ENCODE peak calls at places on chromosome 20, in eight cellular contexts. Y, I, M, V, B, T, G and D are unnamed samples.

GRCh38 chr20:17832236-17832635 is 132.5 kb downstream of the BANF2 start:
- DNase-seq in Y (no peak), I (no peak), M (no peak), V (no peak), B (no peak), T (no peak), G (no peak), D (no peak)

GRCh38 chr20:50196896-50197295 is 6.3 kb downstream of the CEBPB start:
- DNase-seq in Y (no peak), I (no peak), M (no peak), V (no peak), B (no peak), T (no peak), G (no peak), D (no peak)

GRCh38 chr20:50580016-50580747 is 70.0 kb downstream of the PTPN1 start:
- DNase-seq in Y (peak), I (peak), M (no peak), V (peak), B (peak), T (peak), G (no peak), D (peak)

GRCh38 chr20:34980543-34981213 is 25.0 kb downstream of the MYH7B start:
- DNase-seq in Y (no peak), I (no peak), M (no peak), V (no peak), B (no peak), T (no peak), G (peak), D (peak)

GRCh38 chr20:31602779-31603441 is 2.2 kb upstream of the ID1 start:
- DNase-seq in Y (peak), I (no peak), M (no peak), V (no peak), B (peak), T (no peak), G (no peak), D (peak)

GRCh38 chr20:35742741-35743523 is 872 bp upstream of the RBM39 start:
- DNase-seq in Y (peak), I (no peak), M (no peak), V (no peak), B (peak), T (no peak), G (no peak), D (peak)

GRCh38 chr20:25126630-25127029 is 44.7 kb upstream of the VSX1 start:
- DNase-seq in Y (no peak), I (no peak), M (no peak), V (no peak), B (no peak), T (no peak), G (no peak), D (no peak)

GRCh38 chr20:50635676-50636600 is 55.4 kb downstream of the RIPOR3 start:
- DNase-seq in Y (peak), I (peak), M (no peak), V (no peak), B (peak), T (peak), G (peak), D (peak)

GRCh38 chr20:41261260-41261659 is 56.3 kb downstream of the ZHX3 start:
- DNase-seq in Y (peak), I (no peak), M (no peak), V (no peak), B (no peak), T (no peak), G (no peak), D (no peak)

GRCh38 chr20:53664121-53664520 is 70.5 kb upstream of the ZNF217 start:
- DNase-seq in Y (no peak), I (no peak), M (no peak), V (no peak), B (no peak), T (no peak), G (no peak), D (no peak)

GRCh38 chr20:11091496-11091895 is 417.7 kb upstream of the JAG1 start:
- DNase-seq in Y (no peak), I (no peak), M (no peak), V (no peak), B (peak), T (no peak), G (no peak), D (no peak)

GRCh38 chr20:39775110-39775509 is 813.0 kb downstream of the DHX35 start:
- DNase-seq in Y (no peak), I (no peak), M (no peak), V (peak), B (peak), T (peak), G (peak), D (peak)

GRCh38 chr20:62644802-62645496 is 2.6 kb downstream of the SLCO4A1 start:
- DNase-seq in Y (no peak), I (no peak), M (no peak), V (no peak), B (no peak), T (no peak), G (no peak), D (no peak)

GRCh38 chr20:29319725-29320124 is 1937.7 kb upstream of the DEFB115 start:
- DNase-seq in Y (no peak), I (no peak), M (no peak), V (no peak), B (no peak), T (no peak), G (no peak), D (no peak)

GRCh38 chr20:63739129-63740069 is at the start of gene SLC2A4RG:
- DNase-seq in Y (peak), I (peak), M (no peak), V (peak), B (peak), T (peak), G (peak), D (peak)

GRCh38 chr20:11849270-11849920 is 68.3 kb upstream of the BTBD3 start:
- DNase-seq in Y (no peak), I (no peak), M (no peak), V (no peak), B (peak), T (no peak), G (no peak), D (peak)

DNA sequence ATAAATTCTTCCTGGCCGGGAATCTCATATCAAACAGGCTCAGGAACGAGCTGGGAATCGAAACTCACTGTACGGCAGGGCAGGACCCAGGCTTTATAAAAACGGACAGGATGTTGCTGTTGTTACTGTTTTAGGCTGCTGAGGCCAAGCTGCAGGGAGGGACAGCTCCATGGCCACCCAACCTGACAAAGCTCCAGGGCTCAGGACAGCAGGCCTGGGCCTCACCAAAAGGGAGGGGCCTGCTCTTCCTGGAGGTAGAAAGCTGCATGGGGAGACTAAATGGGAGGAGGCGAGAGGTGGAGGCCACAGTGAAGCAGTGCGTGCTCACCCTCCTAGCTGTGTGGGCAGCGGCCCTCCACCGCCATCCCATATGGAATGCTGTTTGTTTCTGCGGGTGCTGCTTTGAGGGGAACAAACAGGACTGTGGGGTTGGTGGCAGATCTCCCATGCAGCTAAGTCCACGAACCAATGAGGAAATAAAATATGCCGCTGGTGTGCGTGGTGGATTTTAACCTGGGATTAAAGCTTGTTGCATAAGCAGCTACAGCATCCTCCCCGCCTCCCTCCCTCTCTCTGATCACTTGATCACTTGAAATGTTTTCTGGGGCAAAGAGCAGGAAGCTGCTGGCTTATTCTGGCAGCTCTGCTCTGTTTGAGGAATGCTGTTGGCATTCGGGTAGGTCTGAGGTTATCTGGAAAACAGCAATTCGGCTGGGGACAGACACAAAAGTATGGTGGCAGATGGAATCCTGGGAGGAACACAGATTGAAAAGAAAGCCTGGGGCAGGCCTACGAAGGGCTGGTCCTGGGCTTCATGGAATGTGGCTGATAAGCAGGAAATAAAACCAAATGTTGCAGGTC is 2.4 kb upstream of the ZMYND8 start:
- DNase-seq in Y (peak), I (peak), M (no peak), V (peak), B (peak), T (peak), G (peak), D (peak)
- H3K4me3 ChIP-seq in Y (no peak), I (no peak), M (peak), V (peak), B (no peak), T (no peak), G (peak), D (no peak)

DNA sequence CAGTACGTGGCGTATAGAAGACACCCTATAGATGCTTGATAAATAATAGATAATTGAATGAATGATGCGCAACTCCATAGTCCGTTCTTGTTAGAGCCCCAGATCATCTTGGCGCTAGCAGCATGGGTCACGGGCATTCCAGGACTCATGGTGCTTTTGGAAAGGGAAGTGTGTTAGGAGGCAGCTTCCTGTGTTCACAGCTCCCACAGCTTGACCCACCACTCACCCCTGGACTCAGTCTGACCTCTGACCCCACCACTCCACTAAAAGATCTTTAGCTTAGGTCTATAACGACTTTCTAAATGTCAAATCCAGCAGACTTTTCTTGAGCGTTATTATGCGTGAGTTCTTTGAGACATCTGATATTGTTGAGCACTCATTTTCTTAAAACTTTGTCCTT is 35.8 kb upstream of the KIF16B start:
- DNase-seq in Y (no peak), I (no peak), M (no peak), V (no peak), B (no peak), T (no peak), G (no peak), D (no peak)
- TF ChIP-seq CTCF in Y (no peak), I (no peak), M (no peak), V (no peak), B (no peak), T (no peak), G (no peak), D (no peak)

GRCh38 chr20:48928832-48929725 is 7.6 kb downstream of the ARFGEF2 start:
- DNase-seq in Y (no peak), I (no peak), M (no peak), V (no peak), B (peak), T (no peak), G (no peak), D (no peak)
- H3K4me3 ChIP-seq in Y (no peak), I (no peak), M (no peak), V (no peak), B (no peak), T (no peak), G (no peak), D (no peak)

DNA sequence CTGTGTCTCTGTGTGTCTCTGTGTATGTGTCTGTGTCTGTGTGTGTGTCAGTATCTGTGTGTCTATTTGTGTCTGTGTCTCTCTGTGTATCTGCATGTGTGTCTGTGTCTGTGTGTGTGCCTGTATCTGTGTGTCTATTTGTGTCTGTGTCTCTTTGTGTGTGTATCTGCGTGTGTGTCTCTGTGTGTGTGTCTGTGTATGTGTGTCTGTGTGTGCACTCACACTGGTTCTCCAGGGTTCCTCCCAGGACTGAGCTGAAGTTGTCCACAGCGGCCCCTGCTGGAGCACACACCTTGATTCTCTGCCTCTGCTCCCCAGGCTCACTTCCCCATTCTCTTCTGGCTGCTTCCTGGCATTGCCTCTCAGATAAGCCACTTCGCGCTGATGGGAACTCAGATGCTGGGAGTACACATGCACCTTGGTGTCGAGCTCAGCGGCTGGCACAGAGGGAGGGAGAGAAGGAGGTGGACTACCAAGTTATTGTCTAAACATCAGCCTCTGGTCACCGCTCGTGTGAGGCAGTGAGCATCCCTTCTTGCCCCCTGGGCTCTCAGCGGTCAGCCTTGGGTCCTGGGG is 105.0 kb upstream of the NXT1 start:
- DNase-seq in Y (peak), I (no peak), M (no peak), V (no peak), B (peak), T (peak), G (no peak), D (peak)
- TF ChIP-seq CTCF in Y (peak), I (no peak), M (peak), V (peak), B (peak), T (peak), G (peak), D (peak)

GRCh38 chr20:57435498-57436222 is 44.5 kb downstream of the RBM38 start:
- DNase-seq in Y (peak), I (no peak), M (no peak), V (peak), B (peak), T (peak), G (peak), D (no peak)
- H3K4me3 ChIP-seq in Y (no peak), I (no peak), M (no peak), V (no peak), B (no peak), T (no peak), G (no peak), D (no peak)

GRCh38 chr20:38114353-38114791 is 50.7 kb downstream of the TGM2 start:
- DNase-seq in Y (peak), I (no peak), M (no peak), V (no peak), B (peak), T (no peak), G (no peak), D (peak)
- TF ChIP-seq CTCF in Y (no peak), I (no peak), M (no peak), V (no peak), B (no peak), T (no peak), G (no peak), D (no peak)